ENCODE peak calls at places on chromosome 11, in seven cellular contexts. One of them, this sample, is unnamed.

GRCh38 chr11:63610604-63611394 is 3.4 kb downstream of the PLAAT3 start:
- DNase-seq in H7: peak; percentile 70
- DNase-seq in globus pallidus: peak; percentile 62
- DNase-seq in stimulated activated CD8-positive, alpha-beta memory T cell treated with anti-CD3 and anti-CD28 coated beads, Interleukin-4, amount 100 ng/mL, for 1 hour: no peak
- DNase-seq in activated T-helper 1 cell treated with anti-CD3 and anti-CD28 coated beads, Interleukin-2, amount 50 U/mL, for 16 hours: no peak
- DNase-seq in coronary artery: peak; percentile 69
- DNase-seq in EL: no peak
- DNase-seq in this sample: peak; percentile 57

GRCh38 chr11:105092255-105093239 is 47.0 kb downstream of the CARD18 start:
- DNase-seq in coronary artery: no peak
- DNase-seq in stimulated activated CD8-positive, alpha-beta memory T cell treated with anti-CD3 and anti-CD28 coated beads, Interleukin-4, amount 100 ng/mL, for 1 hour: no peak
- DNase-seq in globus pallidus: no peak
- DNase-seq in H7: no peak
- DNase-seq in EL: peak; percentile 41
- DNase-seq in activated T-helper 1 cell treated with anti-CD3 and anti-CD28 coated beads, Interleukin-2, amount 50 U/mL, for 16 hours: no peak
- DNase-seq in this sample: no peak

GRCh38 chr11:747176-748006 is at the start of gene TALDO1:
- DNase-seq in EL: peak; percentile 86
- DNase-seq in activated T-helper 1 cell treated with anti-CD3 and anti-CD28 coated beads, Interleukin-2, amount 50 U/mL, for 16 hours: peak; percentile 80
- DNase-seq in H7: peak; percentile 99
- DNase-seq in coronary artery: peak; percentile 94
- DNase-seq in globus pallidus: peak; percentile 89
- DNase-seq in stimulated activated CD8-positive, alpha-beta memory T cell treated with anti-CD3 and anti-CD28 coated beads, Interleukin-4, amount 100 ng/mL, for 1 hour: peak; percentile 60
- DNase-seq in this sample: peak; percentile 94

GRCh38 chr11:68122936-68123539 is 1.9 kb upstream of the CHKA start:
- DNase-seq in stimulated activated CD8-positive, alpha-beta memory T cell treated with anti-CD3 and anti-CD28 coated beads, Interleukin-4, amount 100 ng/mL, for 1 hour: no peak
- DNase-seq in coronary artery: no peak
- DNase-seq in H7: no peak
- DNase-seq in activated T-helper 1 cell treated with anti-CD3 and anti-CD28 coated beads, Interleukin-2, amount 50 U/mL, for 16 hours: no peak
- DNase-seq in EL: no peak
- DNase-seq in globus pallidus: no peak
- DNase-seq in this sample: peak; percentile 80

GRCh38 chr11:19816040-19816439 is 103.4 kb downstream of the NAV2 start:
- DNase-seq in globus pallidus: peak; percentile 48
- DNase-seq in EL: peak; percentile 64
- DNase-seq in stimulated activated CD8-positive, alpha-beta memory T cell treated with anti-CD3 and anti-CD28 coated beads, Interleukin-4, amount 100 ng/mL, for 1 hour: no peak
- DNase-seq in activated T-helper 1 cell treated with anti-CD3 and anti-CD28 coated beads, Interleukin-2, amount 50 U/mL, for 16 hours: no peak
- DNase-seq in H7: peak; percentile 2
- DNase-seq in coronary artery: peak; percentile 82
- DNase-seq in this sample: peak; percentile 43

GRCh38 chr11:65716774-65717405 is 3.7 kb downstream of the RNASEH2C start:
- DNase-seq in activated T-helper 1 cell treated with anti-CD3 and anti-CD28 coated beads, Interleukin-2, amount 50 U/mL, for 16 hours: no peak
- DNase-seq in stimulated activated CD8-positive, alpha-beta memory T cell treated with anti-CD3 and anti-CD28 coated beads, Interleukin-4, amount 100 ng/mL, for 1 hour: no peak
- DNase-seq in globus pallidus: no peak
- DNase-seq in EL: no peak
- DNase-seq in H7: no peak
- DNase-seq in coronary artery: no peak
- DNase-seq in this sample: no peak

GRCh38 chr11:67289226-67289650 is at the start of gene ANKRD13D:
- DNase-seq in coronary artery: no peak
- DNase-seq in H7: no peak
- DNase-seq in EL: no peak
- DNase-seq in globus pallidus: no peak
- DNase-seq in stimulated activated CD8-positive, alpha-beta memory T cell treated with anti-CD3 and anti-CD28 coated beads, Interleukin-4, amount 100 ng/mL, for 1 hour: no peak
- DNase-seq in activated T-helper 1 cell treated with anti-CD3 and anti-CD28 coated beads, Interleukin-2, amount 50 U/mL, for 16 hours: no peak
- DNase-seq in this sample: no peak

GRCh38 chr11:66359662-66360087 is 11.9 kb downstream of the SLC29A2 start:
- DNase-seq in H7: peak; percentile 82
- DNase-seq in activated T-helper 1 cell treated with anti-CD3 and anti-CD28 coated beads, Interleukin-2, amount 50 U/mL, for 16 hours: no peak
- DNase-seq in coronary artery: no peak
- DNase-seq in EL: no peak
- DNase-seq in globus pallidus: no peak
- DNase-seq in stimulated activated CD8-positive, alpha-beta memory T cell treated with anti-CD3 and anti-CD28 coated beads, Interleukin-4, amount 100 ng/mL, for 1 hour: no peak
- DNase-seq in this sample: peak; percentile 62

GRCh38 chr11:130947481-130947880 is 31.2 kb upstream of the SNX19 start:
- DNase-seq in globus pallidus: no peak
- DNase-seq in stimulated activated CD8-positive, alpha-beta memory T cell treated with anti-CD3 and anti-CD28 coated beads, Interleukin-4, amount 100 ng/mL, for 1 hour: no peak
- DNase-seq in activated T-helper 1 cell treated with anti-CD3 and anti-CD28 coated beads, Interleukin-2, amount 50 U/mL, for 16 hours: no peak
- DNase-seq in coronary artery: no peak
- DNase-seq in EL: no peak
- DNase-seq in H7: no peak
- DNase-seq in this sample: no peak

GRCh38 chr11:130639369-130639768 is 190.9 kb downstream of the ADAMTS15 start:
- DNase-seq in coronary artery: no peak
- DNase-seq in H7: no peak
- DNase-seq in EL: no peak
- DNase-seq in activated T-helper 1 cell treated with anti-CD3 and anti-CD28 coated beads, Interleukin-2, amount 50 U/mL, for 16 hours: no peak
- DNase-seq in globus pallidus: no peak
- DNase-seq in stimulated activated CD8-positive, alpha-beta memory T cell treated with anti-CD3 and anti-CD28 coated beads, Interleukin-4, amount 100 ng/mL, for 1 hour: no peak
- DNase-seq in this sample: no peak

GRCh38 chr11:72483412-72484186 is 49.3 kb upstream of the CLPB start:
- DNase-seq in stimulated activated CD8-positive, alpha-beta memory T cell treated with anti-CD3 and anti-CD28 coated beads, Interleukin-4, amount 100 ng/mL, for 1 hour: no peak
- DNase-seq in activated T-helper 1 cell treated with anti-CD3 and anti-CD28 coated beads, Interleukin-2, amount 50 U/mL, for 16 hours: no peak
- DNase-seq in coronary artery: no peak
- DNase-seq in H7: no peak
- DNase-seq in EL: peak; percentile 48
- DNase-seq in globus pallidus: peak; percentile 8
- DNase-seq in this sample: no peak

GRCh38 chr11:100929377-100929776 is 200.2 kb downstream of the PGR start:
- DNase-seq in coronary artery: no peak
- DNase-seq in EL: peak; percentile 63
- DNase-seq in globus pallidus: no peak
- DNase-seq in H7: no peak
- DNase-seq in stimulated activated CD8-positive, alpha-beta memory T cell treated with anti-CD3 and anti-CD28 coated beads, Interleukin-4, amount 100 ng/mL, for 1 hour: no peak
- DNase-seq in activated T-helper 1 cell treated with anti-CD3 and anti-CD28 coated beads, Interleukin-2, amount 50 U/mL, for 16 hours: no peak
- DNase-seq in this sample: no peak

GRCh38 chr11:117917591-117917990 is 11.6 kb downstream of the TMPRSS13 start:
- DNase-seq in stimulated activated CD8-positive, alpha-beta memory T cell treated with anti-CD3 and anti-CD28 coated beads, Interleukin-4, amount 100 ng/mL, for 1 hour: no peak
- DNase-seq in globus pallidus: no peak
- DNase-seq in H7: no peak
- DNase-seq in coronary artery: peak; percentile 45
- DNase-seq in activated T-helper 1 cell treated with anti-CD3 and anti-CD28 coated beads, Interleukin-2, amount 50 U/mL, for 16 hours: no peak
- DNase-seq in EL: no peak
- DNase-seq in this sample: no peak

GRCh38 chr11:128694618-128695481 is 978 bp downstream of the FLI1 start:
- DNase-seq in globus pallidus: no peak
- DNase-seq in H7: peak; percentile 81
- DNase-seq in stimulated activated CD8-positive, alpha-beta memory T cell treated with anti-CD3 and anti-CD28 coated beads, Interleukin-4, amount 100 ng/mL, for 1 hour: no peak
- DNase-seq in coronary artery: no peak
- DNase-seq in activated T-helper 1 cell treated with anti-CD3 and anti-CD28 coated beads, Interleukin-2, amount 50 U/mL, for 16 hours: no peak
- DNase-seq in EL: peak; percentile 39
- DNase-seq in this sample: peak; percentile 57

GRCh38 chr11:64675417-64676252 is 47.4 kb downstream of the NRXN2 start:
- DNase-seq in coronary artery: peak; percentile 95
- DNase-seq in EL: peak; percentile 82
- DNase-seq in activated T-helper 1 cell treated with anti-CD3 and anti-CD28 coated beads, Interleukin-2, amount 50 U/mL, for 16 hours: no peak
- DNase-seq in stimulated activated CD8-positive, alpha-beta memory T cell treated with anti-CD3 and anti-CD28 coated beads, Interleukin-4, amount 100 ng/mL, for 1 hour: no peak
- DNase-seq in globus pallidus: peak; percentile 81
- DNase-seq in H7: no peak
- DNase-seq in this sample: no peak

GRCh38 chr11:34613462-34614183 is 7.3 kb upstream of the EHF start:
- DNase-seq in coronary artery: no peak
- DNase-seq in globus pallidus: peak; percentile 38
- DNase-seq in stimulated activated CD8-positive, alpha-beta memory T cell treated with anti-CD3 and anti-CD28 coated beads, Interleukin-4, amount 100 ng/mL, for 1 hour: no peak
- DNase-seq in activated T-helper 1 cell treated with anti-CD3 and anti-CD28 coated beads, Interleukin-2, amount 50 U/mL, for 16 hours: no peak
- DNase-seq in EL: no peak
- DNase-seq in H7: no peak
- DNase-seq in this sample: no peak

GRCh38 chr11:34621876-34622275 is 983 bp downstream of the EHF start:
- DNase-seq in stimulated activated CD8-positive, alpha-beta memory T cell treated with anti-CD3 and anti-CD28 coated beads, Interleukin-4, amount 100 ng/mL, for 1 hour: no peak
- DNase-seq in coronary artery: no peak
- DNase-seq in EL: no peak
- DNase-seq in H7: no peak
- DNase-seq in activated T-helper 1 cell treated with anti-CD3 and anti-CD28 coated beads, Interleukin-2, amount 50 U/mL, for 16 hours: no peak
- DNase-seq in globus pallidus: peak; percentile 71
- DNase-seq in this sample: no peak

GRCh38 chr11:15565846-15566245 is 451.1 kb downstream of the INSC start:
- DNase-seq in EL: no peak
- DNase-seq in stimulated activated CD8-positive, alpha-beta memory T cell treated with anti-CD3 and anti-CD28 coated beads, Interleukin-4, amount 100 ng/mL, for 1 hour: no peak
- DNase-seq in globus pallidus: no peak
- DNase-seq in activated T-helper 1 cell treated with anti-CD3 and anti-CD28 coated beads, Interleukin-2, amount 50 U/mL, for 16 hours: no peak
- DNase-seq in coronary artery: no peak
- DNase-seq in H7: no peak
- DNase-seq in this sample: no peak

GRCh38 chr11:77151804-77152513 is 23.9 kb downstream of the MYO7A start:
- DNase-seq in globus pallidus: no peak
- DNase-seq in activated T-helper 1 cell treated with anti-CD3 and anti-CD28 coated beads, Interleukin-2, amount 50 U/mL, for 16 hours: no peak
- DNase-seq in coronary artery: no peak
- DNase-seq in H7: no peak
- DNase-seq in EL: no peak
- DNase-seq in stimulated activated CD8-positive, alpha-beta memory T cell treated with anti-CD3 and anti-CD28 coated beads, Interleukin-4, amount 100 ng/mL, for 1 hour: no peak
- DNase-seq in this sample: no peak

GRCh38 chr11:128390246-128390645 is 197.1 kb downstream of the ETS1 start:
- DNase-seq in activated T-helper 1 cell treated with anti-CD3 and anti-CD28 coated beads, Interleukin-2, amount 50 U/mL, for 16 hours: no peak
- DNase-seq in stimulated activated CD8-positive, alpha-beta memory T cell treated with anti-CD3 and anti-CD28 coated beads, Interleukin-4, amount 100 ng/mL, for 1 hour: no peak
- DNase-seq in H7: no peak
- DNase-seq in EL: no peak
- DNase-seq in coronary artery: no peak
- DNase-seq in globus pallidus: no peak
- DNase-seq in this sample: no peak

GRCh38 chr11:12963789-12964536 is 45.2 kb upstream of the RASSF10 start:
- DNase-seq in stimulated activated CD8-positive, alpha-beta memory T cell treated with anti-CD3 and anti-CD28 coated beads, Interleukin-4, amount 100 ng/mL, for 1 hour: peak; percentile 21
- DNase-seq in H7: peak; percentile 88
- DNase-seq in coronary artery: no peak
- DNase-seq in EL: peak; percentile 68
- DNase-seq in activated T-helper 1 cell treated with anti-CD3 and anti-CD28 coated beads, Interleukin-2, amount 50 U/mL, for 16 hours: peak; percentile 17
- DNase-seq in globus pallidus: peak; percentile 55
- DNase-seq in this sample: peak; percentile 80

GRCh38 chr11:10485646-10486045 is 30.6 kb downstream of the AMPD3 start:
- DNase-seq in globus pallidus: no peak
- DNase-seq in coronary artery: peak; percentile 60
- DNase-seq in stimulated activated CD8-positive, alpha-beta memory T cell treated with anti-CD3 and anti-CD28 coated beads, Interleukin-4, amount 100 ng/mL, for 1 hour: no peak
- DNase-seq in activated T-helper 1 cell treated with anti-CD3 and anti-CD28 coated beads, Interleukin-2, amount 50 U/mL, for 16 hours: no peak
- DNase-seq in EL: no peak
- DNase-seq in H7: no peak
- DNase-seq in this sample: no peak

GRCh38 chr11:111598546-111598945 is 3.7 kb upstream of the SIK2 start:
- DNase-seq in EL: peak; percentile 17
- DNase-seq in stimulated activated CD8-positive, alpha-beta memory T cell treated with anti-CD3 and anti-CD28 coated beads, Interleukin-4, amount 100 ng/mL, for 1 hour: no peak
- DNase-seq in globus pallidus: no peak
- DNase-seq in H7: no peak
- DNase-seq in coronary artery: no peak
- DNase-seq in activated T-helper 1 cell treated with anti-CD3 and anti-CD28 coated beads, Interleukin-2, amount 50 U/mL, for 16 hours: no peak
- DNase-seq in this sample: no peak

GRCh38 chr11:64883575-64883974 is 5.2 kb upstream of the EHD1 start:
- DNase-seq in activated T-helper 1 cell treated with anti-CD3 and anti-CD28 coated beads, Interleukin-2, amount 50 U/mL, for 16 hours: no peak
- DNase-seq in coronary artery: no peak
- DNase-seq in globus pallidus: no peak
- DNase-seq in H7: no peak
- DNase-seq in stimulated activated CD8-positive, alpha-beta memory T cell treated with anti-CD3 and anti-CD28 coated beads, Interleukin-4, amount 100 ng/mL, for 1 hour: no peak
- DNase-seq in EL: no peak
- DNase-seq in this sample: no peak

GRCh38 chr11:2837096-2837601 is 48.4 kb downstream of the CDKN1C start:
- DNase-seq in globus pallidus: no peak
- DNase-seq in activated T-helper 1 cell treated with anti-CD3 and anti-CD28 coated beads, Interleukin-2, amount 50 U/mL, for 16 hours: no peak
- DNase-seq in H7: peak; percentile 89
- DNase-seq in stimulated activated CD8-positive, alpha-beta memory T cell treated with anti-CD3 and anti-CD28 coated beads, Interleukin-4, amount 100 ng/mL, for 1 hour: no peak
- DNase-seq in coronary artery: no peak
- DNase-seq in EL: peak; percentile 55
- DNase-seq in this sample: peak; percentile 52

GRCh38 chr11:60454212-60454611 is 1.4 kb upstream of the MS4A1 start:
- DNase-seq in globus pallidus: no peak
- DNase-seq in H7: no peak
- DNase-seq in coronary artery: no peak
- DNase-seq in EL: no peak
- DNase-seq in stimulated activated CD8-positive, alpha-beta memory T cell treated with anti-CD3 and anti-CD28 coated beads, Interleukin-4, amount 100 ng/mL, for 1 hour: no peak
- DNase-seq in activated T-helper 1 cell treated with anti-CD3 and anti-CD28 coated beads, Interleukin-2, amount 50 U/mL, for 16 hours: no peak
- DNase-seq in this sample: no peak

GRCh38 chr11:128774593-128774992 is 80.7 kb downstream of the FLI1 start:
- DNase-seq in H7: no peak
- DNase-seq in stimulated activated CD8-positive, alpha-beta memory T cell treated with anti-CD3 and anti-CD28 coated beads, Interleukin-4, amount 100 ng/mL, for 1 hour: no peak
- DNase-seq in globus pallidus: no peak
- DNase-seq in coronary artery: no peak
- DNase-seq in activated T-helper 1 cell treated with anti-CD3 and anti-CD28 coated beads, Interleukin-2, amount 50 U/mL, for 16 hours: no peak
- DNase-seq in EL: no peak
- DNase-seq in this sample: no peak

GRCh38 chr11:68020575-68020974 is 9.9 kb upstream of the NDUFS8 start:
- DNase-seq in activated T-helper 1 cell treated with anti-CD3 and anti-CD28 coated beads, Interleukin-2, amount 50 U/mL, for 16 hours: no peak
- DNase-seq in coronary artery: no peak
- DNase-seq in EL: peak; percentile 51
- DNase-seq in stimulated activated CD8-positive, alpha-beta memory T cell treated with anti-CD3 and anti-CD28 coated beads, Interleukin-4, amount 100 ng/mL, for 1 hour: no peak
- DNase-seq in H7: peak; percentile 93
- DNase-seq in globus pallidus: no peak
- DNase-seq in this sample: peak; percentile 61

GRCh38 chr11:117829369-117829725 is 4.8 kb upstream of the FXYD2 start:
- DNase-seq in stimulated activated CD8-positive, alpha-beta memory T cell treated with anti-CD3 and anti-CD28 coated beads, Interleukin-4, amount 100 ng/mL, for 1 hour: no peak
- DNase-seq in H7: peak; percentile 41
- DNase-seq in activated T-helper 1 cell treated with anti-CD3 and anti-CD28 coated beads, Interleukin-2, amount 50 U/mL, for 16 hours: no peak
- DNase-seq in EL: no peak
- DNase-seq in globus pallidus: no peak
- DNase-seq in coronary artery: no peak
- DNase-seq in this sample: no peak

GRCh38 chr11:93585758-93586157 is 42.6 kb upstream of the SMCO4 start:
- DNase-seq in EL: peak; percentile 70
- DNase-seq in coronary artery: no peak
- DNase-seq in globus pallidus: no peak
- DNase-seq in activated T-helper 1 cell treated with anti-CD3 and anti-CD28 coated beads, Interleukin-2, amount 50 U/mL, for 16 hours: no peak
- DNase-seq in H7: no peak
- DNase-seq in stimulated activated CD8-positive, alpha-beta memory T cell treated with anti-CD3 and anti-CD28 coated beads, Interleukin-4, amount 100 ng/mL, for 1 hour: no peak
- DNase-seq in this sample: peak; percentile 40

GRCh38 chr11:69880803-69881445 is 61.7 kb upstream of the FGF3 start:
- DNase-seq in coronary artery: no peak
- DNase-seq in activated T-helper 1 cell treated with anti-CD3 and anti-CD28 coated beads, Interleukin-2, amount 50 U/mL, for 16 hours: no peak
- DNase-seq in stimulated activated CD8-positive, alpha-beta memory T cell treated with anti-CD3 and anti-CD28 coated beads, Interleukin-4, amount 100 ng/mL, for 1 hour: no peak
- DNase-seq in EL: no peak
- DNase-seq in H7: no peak
- DNase-seq in globus pallidus: no peak
- DNase-seq in this sample: no peak

GRCh38 chr11:93054881-93055280 is 85.4 kb downstream of the MTNR1B start:
- DNase-seq in coronary artery: no peak
- DNase-seq in EL: peak; percentile 96
- DNase-seq in H7: no peak
- DNase-seq in stimulated activated CD8-positive, alpha-beta memory T cell treated with anti-CD3 and anti-CD28 coated beads, Interleukin-4, amount 100 ng/mL, for 1 hour: no peak
- DNase-seq in globus pallidus: no peak
- DNase-seq in activated T-helper 1 cell treated with anti-CD3 and anti-CD28 coated beads, Interleukin-2, amount 50 U/mL, for 16 hours: no peak
- DNase-seq in this sample: no peak

GRCh38 chr11:102703826-102704493 is 1.6 kb downstream of the MMP27 start:
- DNase-seq in activated T-helper 1 cell treated with anti-CD3 and anti-CD28 coated beads, Interleukin-2, amount 50 U/mL, for 16 hours: no peak
- DNase-seq in H7: no peak
- DNase-seq in stimulated activated CD8-positive, alpha-beta memory T cell treated with anti-CD3 and anti-CD28 coated beads, Interleukin-4, amount 100 ng/mL, for 1 hour: no peak
- DNase-seq in coronary artery: no peak
- DNase-seq in globus pallidus: no peak
- DNase-seq in EL: no peak
- DNase-seq in this sample: no peak

GRCh38 chr11:69122642-69123431 is 32.9 kb upstream of the SMIM38 start:
- DNase-seq in H7: peak; percentile 96
- DNase-seq in globus pallidus: no peak
- DNase-seq in coronary artery: no peak
- DNase-seq in stimulated activated CD8-positive, alpha-beta memory T cell treated with anti-CD3 and anti-CD28 coated beads, Interleukin-4, amount 100 ng/mL, for 1 hour: peak; percentile 1
- DNase-seq in activated T-helper 1 cell treated with anti-CD3 and anti-CD28 coated beads, Interleukin-2, amount 50 U/mL, for 16 hours: peak; percentile 37
- DNase-seq in EL: peak; percentile 89
- DNase-seq in this sample: peak; percentile 98

GRCh38 chr11:64004590-64004984 is 18.3 kb downstream of the OTUB1 start:
- DNase-seq in stimulated activated CD8-positive, alpha-beta memory T cell treated with anti-CD3 and anti-CD28 coated beads, Interleukin-4, amount 100 ng/mL, for 1 hour: no peak
- DNase-seq in EL: no peak
- DNase-seq in coronary artery: no peak
- DNase-seq in H7: no peak
- DNase-seq in activated T-helper 1 cell treated with anti-CD3 and anti-CD28 coated beads, Interleukin-2, amount 50 U/mL, for 16 hours: no peak
- DNase-seq in globus pallidus: no peak
- DNase-seq in this sample: no peak

GRCh38 chr11:105229257-105229656 is 89.7 kb upstream of the CARD18 start:
- DNase-seq in coronary artery: no peak
- DNase-seq in activated T-helper 1 cell treated with anti-CD3 and anti-CD28 coated beads, Interleukin-2, amount 50 U/mL, for 16 hours: no peak
- DNase-seq in globus pallidus: no peak
- DNase-seq in EL: peak; percentile 34
- DNase-seq in stimulated activated CD8-positive, alpha-beta memory T cell treated with anti-CD3 and anti-CD28 coated beads, Interleukin-4, amount 100 ng/mL, for 1 hour: no peak
- DNase-seq in H7: no peak
- DNase-seq in this sample: no peak

GRCh38 chr11:130069684-130070108 is at the start of gene APLP2:
- DNase-seq in activated T-helper 1 cell treated with anti-CD3 and anti-CD28 coated beads, Interleukin-2, amount 50 U/mL, for 16 hours: peak; percentile 92
- DNase-seq in stimulated activated CD8-positive, alpha-beta memory T cell treated with anti-CD3 and anti-CD28 coated beads, Interleukin-4, amount 100 ng/mL, for 1 hour: peak; percentile 96
- DNase-seq in globus pallidus: peak; percentile 100
- DNase-seq in H7: peak; percentile 98
- DNase-seq in coronary artery: peak; percentile 100
- DNase-seq in EL: peak; percentile 99
- DNase-seq in this sample: peak; percentile 99

GRCh38 chr11:102429691-102430090 is 22.9 kb downstream of the TMEM123 start:
- DNase-seq in globus pallidus: peak; percentile 41
- DNase-seq in coronary artery: no peak
- DNase-seq in H7: no peak
- DNase-seq in activated T-helper 1 cell treated with anti-CD3 and anti-CD28 coated beads, Interleukin-2, amount 50 U/mL, for 16 hours: no peak
- DNase-seq in EL: no peak
- DNase-seq in stimulated activated CD8-positive, alpha-beta memory T cell treated with anti-CD3 and anti-CD28 coated beads, Interleukin-4, amount 100 ng/mL, for 1 hour: no peak
- DNase-seq in this sample: no peak